ENCODE peak calls at places on chromosomes 13 and 19, in five cellular contexts. Q is fibroblast of lung, W is thyroid gland, T is gastrocnemius medialis, V is SK-N-SH. P is an unnamed sample.

GRCh38 chr19:15453091-15453498 is 3.3 kb upstream of the WIZ start:
- DNase-seq in Q (no peak), W (peak; percentile 22), T (no peak), V (peak; percentile 75), P (peak; percentile 48)

GRCh38 chr19:12596927-12597548 is 13.6 kb downstream of the ZNF490 start:
- DNase-seq in Q (no peak), W (peak; percentile 65), T (no peak), V (no peak), P (no peak)

GRCh38 chr19:58582985-58583384 is 9.8 kb upstream of the MZF1 start:
- DNase-seq in Q (no peak), W (no peak), T (no peak), V (no peak), P (no peak)

GRCh38 chr19:18439910-18440237 is 1.9 kb upstream of the ISYNA1 start:
- DNase-seq in Q (no peak), W (no peak), T (no peak), V (no peak), P (no peak)

GRCh38 chr13:20487927-20488326 is 37.7 kb downstream of the CRYL1 start:
- DNase-seq in Q (no peak), W (peak; percentile 26), T (no peak), V (no peak), P (no peak)

GRCh38 chr13:30421093-30422055 is 919 bp upstream of the UBE2L5 start:
- DNase-seq in Q (peak; percentile 89), W (peak; percentile 84), T (peak; percentile 53), V (peak; percentile 77), P (peak; percentile 91)

GRCh38 chr13:27425918-27426630 is 1.7 kb downstream of the GTF3A start:
- DNase-seq in Q (peak; percentile 75), W (peak; percentile 30), T (peak; percentile 80), V (peak; percentile 42), P (peak; percentile 87)

GRCh38 chr13:44170731-44171130 is 202.9 kb upstream of the SERP2 start:
- DNase-seq in Q (no peak), W (no peak), T (no peak), V (no peak), P (no peak)

GRCh38 chr19:9645466-9645865 is 24.4 kb upstream of the ZNF561 start:
- DNase-seq in Q (no peak), W (no peak), T (no peak), V (no peak), P (no peak)

GRCh38 chr13:48316826-48317510 is 13.4 kb downstream of the RB1 start:
- DNase-seq in Q (no peak), W (no peak), T (no peak), V (no peak), P (no peak)

GRCh38 chr19:48551437-48552302 is at the start of gene SULT2B1:
- DNase-seq in Q (no peak), W (peak; percentile 62), T (no peak), V (peak; percentile 39), P (no peak)

GRCh38 chr19:41691268-41691970 is 3.3 kb upstream of the CEACAM7 start:
- DNase-seq in Q (no peak), W (no peak), T (no peak), V (peak; percentile 67), P (no peak)

GRCh38 chr19:10112895-10113591 is 1.6 kb downstream of the P2RY11 start:
- DNase-seq in Q (no peak), W (peak; percentile 37), T (no peak), V (peak; percentile 75), P (no peak)

GRCh38 chr19:47819841-47820244 is 1.9 kb upstream of the CRX start:
- DNase-seq in Q (no peak), W (no peak), T (no peak), V (no peak), P (no peak)

GRCh38 chr13:82758056-82758455 is 1124.2 kb downstream of the SLITRK1 start:
- DNase-seq in Q (no peak), W (no peak), T (no peak), V (peak; percentile 37), P (no peak)

GRCh38 chr13:62875118-62875640 is 1459.5 kb upstream of the PCDH20 start:
- DNase-seq in Q (no peak), W (no peak), T (no peak), V (no peak), P (no peak)

GRCh38 chr13:75181906-75182305 is 300.1 kb downstream of the TBC1D4 start:
- DNase-seq in Q (peak; percentile 67), W (no peak), T (no peak), V (no peak), P (peak; percentile 12)

GRCh38 chr13:64675256-64675892 is 2554.8 kb downstream of the PCDH9 start:
- DNase-seq in Q (peak; percentile 22), W (no peak), T (no peak), V (no peak), P (peak; percentile 72)

GRCh38 chr19:55272142-55272541 is 7.8 kb downstream of the HSPBP1 start:
- DNase-seq in Q (no peak), W (no peak), T (no peak), V (no peak), P (no peak)

GRCh38 chr19:54248016-54248601 is 5.5 kb upstream of the LILRA6 start:
- DNase-seq in Q (no peak), W (no peak), T (no peak), V (no peak), P (no peak)

GRCh38 chr19:11197291-11198174 is at the start of gene KANK2:
- DNase-seq in Q (peak; percentile 76), W (peak; percentile 96), T (peak; percentile 47), V (peak; percentile 99), P (peak; percentile 75)

GRCh38 chr19:41302624-41303351 is 7.2 kb upstream of the CCDC97 start:
- DNase-seq in Q (no peak), W (peak; percentile 21), T (no peak), V (no peak), P (no peak)

GRCh38 chr19:9735986-9736385 is 32.6 kb downstream of the ZNF846 start:
- DNase-seq in Q (no peak), W (no peak), T (no peak), V (no peak), P (no peak)

GRCh38 chr19:38698225-38699026 is 45.8 kb downstream of the CAPN12 start:
- DNase-seq in Q (no peak), W (no peak), T (no peak), V (no peak), P (no peak)
- H3K4me1 ChIP-seq in Q (peaks cover 27% of the 10 kb centered on the region), W (peaks cover 96% of the 10 kb centered on the region), T (peaks cover 64% of the 10 kb centered on the region), V (peaks cover 49% of the 10 kb centered on the region), P (peaks cover 71% of the 10 kb centered on the region)

DNA sequence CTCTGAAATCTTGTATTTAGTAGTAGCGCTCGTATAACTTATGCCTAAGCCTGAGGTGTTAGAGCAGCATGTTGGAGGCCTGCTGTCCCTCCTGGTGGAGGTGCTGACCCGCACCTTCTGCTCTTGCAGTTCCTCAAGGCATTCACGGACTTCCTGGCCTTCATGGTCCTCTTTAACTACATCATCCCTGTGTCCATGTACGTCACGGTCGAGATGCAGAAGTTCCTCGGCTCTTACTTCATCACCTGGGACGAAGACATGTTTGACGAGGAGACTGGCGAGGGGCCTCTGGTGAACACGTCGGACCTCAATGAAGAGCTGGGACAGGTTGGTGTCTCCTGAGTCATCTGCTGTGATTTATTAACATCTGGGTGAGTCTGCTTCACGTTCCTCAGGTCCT is 136.7 kb downstream of the ATP11A start:
- DNase-seq in Q (no peak), W (no peak), T (no peak), V (no peak), P (no peak)
- H3K4me1 ChIP-seq in Q (no peaks in the 10 kb centered on the region), W (no peaks in the 10 kb centered on the region), T (no peaks in the 10 kb centered on the region), V (no peaks in the 10 kb centered on the region), P (no peaks in the 10 kb centered on the region)

GRCh38 chr13:56713656-56714055 is 427.1 kb upstream of the PRR20A start:
- DNase-seq in Q (no peak), W (no peak), T (no peak), V (no peak), P (no peak)
- H3K4me1 ChIP-seq in Q (no peaks in the 10 kb centered on the region), W (no peaks in the 10 kb centered on the region), T (no peaks in the 10 kb centered on the region), V (no peaks in the 10 kb centered on the region), P (no peaks in the 10 kb centered on the region)

DNA sequence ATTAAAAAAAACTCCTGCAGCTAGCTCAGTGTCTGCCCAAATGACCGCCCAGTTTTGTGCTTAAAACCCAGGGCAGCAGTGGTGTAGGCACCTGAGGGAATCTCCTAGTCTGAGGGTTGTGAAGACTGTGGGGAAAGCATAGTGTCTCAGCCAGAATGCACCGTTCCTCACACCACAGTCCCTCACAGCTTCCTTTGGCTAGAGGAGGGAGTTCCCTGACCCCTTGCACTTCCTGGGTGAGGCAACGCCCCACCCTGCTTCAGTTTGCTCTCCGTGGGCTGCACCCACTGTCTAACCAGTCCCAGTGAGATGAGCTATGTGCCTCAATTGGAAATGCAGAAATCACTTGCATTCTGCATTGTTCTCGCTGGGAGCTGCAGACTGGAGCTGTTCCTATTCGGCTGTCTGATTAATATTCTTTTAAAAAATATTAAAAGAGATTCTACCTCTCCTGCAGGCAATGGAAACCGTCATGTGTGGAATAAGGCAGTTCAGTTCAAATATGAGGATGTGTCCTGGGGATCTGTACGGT is 645.7 kb downstream of the FGF9 start:
- DNase-seq in Q (no peak), W (no peak), T (no peak), V (no peak), P (no peak)
- H3K4me1 ChIP-seq in Q (no peaks in the 10 kb centered on the region), W (no peaks in the 10 kb centered on the region), T (no peaks in the 10 kb centered on the region), V (no peaks in the 10 kb centered on the region), P (no peaks in the 10 kb centered on the region)

DNA sequence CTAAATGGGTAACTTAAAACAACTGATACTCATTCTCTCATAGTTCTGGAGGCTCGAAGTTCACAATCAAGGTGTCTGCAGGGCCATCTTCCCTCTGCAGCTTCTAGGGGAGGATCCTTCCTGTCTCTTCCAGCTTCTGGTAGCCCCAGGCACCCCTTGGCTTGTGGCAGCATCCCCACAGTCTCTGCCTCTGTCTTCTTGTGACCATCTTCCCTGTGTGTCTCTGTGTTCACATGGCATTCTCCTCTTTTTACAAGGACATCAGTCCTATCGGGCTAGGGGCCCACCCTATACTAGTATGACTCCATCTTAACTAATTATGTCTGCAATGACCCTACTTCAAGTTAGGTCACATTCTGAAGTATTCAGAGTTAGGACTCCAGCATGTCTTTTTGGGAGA is 73.5 kb downstream of the ANKRD10 start:
- DNase-seq in Q (no peak), W (no peak), T (no peak), V (no peak), P (no peak)
- H3K4me1 ChIP-seq in Q (no peaks in the 10 kb centered on the region), W (no peaks in the 10 kb centered on the region), T (no peaks in the 10 kb centered on the region), V (no peaks in the 10 kb centered on the region), P (no peaks in the 10 kb centered on the region)

GRCh38 chr19:19464339-19465098 is 50.8 kb downstream of the TSSK6 start:
- DNase-seq in Q (peak; percentile 78), W (peak; percentile 77), T (no peak), V (no peak), P (peak; percentile 85)
- H3K4me1 ChIP-seq in Q (peaks cover 46% of the 10 kb centered on the region), W (peaks cover 71% of the 10 kb centered on the region), T (peaks cover 56% of the 10 kb centered on the region), V (peaks cover 43% of the 10 kb centered on the region), P (peaks cover 58% of the 10 kb centered on the region)

DNA sequence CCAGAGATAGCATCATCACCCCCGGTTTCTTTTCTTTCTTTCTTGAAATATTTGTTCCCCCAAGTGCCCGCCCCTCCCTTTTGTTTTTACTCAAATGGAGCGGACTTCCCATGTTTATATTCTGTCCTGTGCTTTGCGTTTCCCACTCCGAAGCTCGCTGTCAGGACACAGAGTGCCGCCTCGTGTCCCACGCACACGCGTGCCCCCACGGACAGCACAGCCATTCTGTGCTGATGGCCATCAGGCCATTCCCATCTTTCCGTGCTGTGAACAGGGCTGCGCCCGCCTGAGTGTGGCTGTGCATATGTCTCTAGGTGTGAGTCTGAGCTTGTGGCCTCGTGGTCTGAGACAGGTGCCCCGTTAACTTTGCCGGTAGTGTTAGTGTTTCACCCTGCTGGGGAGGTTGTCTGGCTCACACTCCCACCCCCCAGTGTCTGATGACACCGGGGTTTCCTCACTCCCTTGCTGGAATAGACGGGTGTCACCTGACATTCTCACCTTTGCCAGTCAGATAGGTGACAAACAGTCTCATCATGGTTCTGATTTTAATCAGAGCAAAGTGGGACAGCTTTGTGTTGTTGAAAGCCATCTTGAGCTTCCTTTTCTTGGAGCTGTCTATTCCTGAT is 6.9 kb downstream of the PAK4 start:
- DNase-seq in Q (no peak), W (no peak), T (no peak), V (no peak), P (no peak)
- H3K4me1 ChIP-seq in Q (peaks cover 7% of the 10 kb centered on the region), W (peaks cover 93% of the 10 kb centered on the region), T (peaks cover 18% of the 10 kb centered on the region), V (peaks cover 49% of the 10 kb centered on the region), P (peaks cover 56% of the 10 kb centered on the region)

GRCh38 chr13:46297338-46297737 is 85.6 kb downstream of the LRRC63 start:
- DNase-seq in Q (peak; percentile 70), W (no peak), T (no peak), V (no peak), P (peak; percentile 42)
- H3K4me1 ChIP-seq in Q (peaks cover 3% of the 10 kb centered on the region), W (peaks cover 3% of the 10 kb centered on the region), T (no peaks in the 10 kb centered on the region), V (no peaks in the 10 kb centered on the region), P (peaks cover 2% of the 10 kb centered on the region)

P was measured in mesenchymal stem cell.